ENCODE peak calls at places on chromosomes 1 and 21, in ten cellular contexts. V is activated T-cell treated with anti-CD3 and anti-CD28 coated beads for 1 hour; F is esophagus squamous epithelium; H is T-helper 17 cell; X is AG10803; P is T47D; Y is hippocampal formation; R is EL; M is stimulated activated CD4-positive, alpha-beta T cell treated with anti-CD3 and anti-CD28 coated beads, Interleukin-2, amount 100 ng/mL, for 48 hours; T is SW480. O is an unnamed sample.

GRCh38 chr1:21673277-21673780 is 4.2 kb upstream of the RAP1GAP start:
- DNase-seq in P (no peak), H (no peak), X (peak), F (no peak), R (peak), Y (no peak), M (no peak), T (no peak), V (no peak), O (no peak)

GRCh38 chr1:8077602-8078001 is 51.5 kb upstream of the ERRFI1 start:
- DNase-seq in H (no peak), M (no peak), P (no peak), R (no peak), V (no peak), Y (no peak), T (no peak), X (no peak), F (no peak), O (no peak)

GRCh38 chr1:78987042-78987441 is 19.5 kb downstream of the ADGRL4 start:
- DNase-seq in T (no peak), Y (no peak), V (no peak), F (no peak), H (no peak), X (no peak), R (no peak), M (no peak), P (no peak), O (no peak)

GRCh38 chr1:224499204-224499603 is 64.6 kb upstream of the WDR26 start:
- DNase-seq in R (peak), Y (no peak), P (no peak), X (no peak), H (no peak), T (no peak), M (no peak), V (no peak), F (no peak), O (no peak)

GRCh38 chr21:16162953-16163352 is 433.2 kb downstream of the USP25 start:
- DNase-seq in X (no peak), H (no peak), M (no peak), V (no peak), P (no peak), T (peak), R (no peak), F (no peak), Y (no peak), O (no peak)

GRCh38 chr1:153742411-153743142 is 14.7 kb downstream of the INTS3 start:
- DNase-seq in Y (no peak), F (no peak), T (peak), V (no peak), X (peak), R (no peak), H (no peak), M (no peak), P (no peak), O (no peak)

GRCh38 chr1:64864018-64864945 is 102.1 kb downstream of the JAK1 start:
- DNase-seq in X (no peak), T (no peak), Y (no peak), R (no peak), H (no peak), F (peak), P (no peak), V (peak), M (peak), O (peak)

GRCh38 chr21:34510148-34511142 is 1.6 kb downstream of the KCNE1 start:
- DNase-seq in M (peak), V (no peak), T (peak), R (peak), X (peak), Y (no peak), F (no peak), P (peak), H (no peak), O (peak)

GRCh38 chr1:183200451-183200850 is 14.4 kb downstream of the LAMC2 start:
- DNase-seq in Y (no peak), T (no peak), V (no peak), H (no peak), P (no peak), X (no peak), R (no peak), F (no peak), M (no peak), O (no peak)

GRCh38 chr1:33394716-33395115 is 36.2 kb downstream of the PHC2 start:
- DNase-seq in H (no peak), R (no peak), M (no peak), F (no peak), T (no peak), X (peak), V (no peak), P (no peak), Y (no peak), O (no peak)

GRCh38 chr1:26281971-26282693 is 2.2 kb downstream of the SH3BGRL3 start:
- DNase-seq in M (no peak), F (no peak), P (no peak), H (no peak), X (no peak), Y (no peak), T (no peak), V (no peak), R (no peak), O (no peak)

GRCh38 chr1:211514030-211514754 is 22.2 kb upstream of the RD3 start:
- DNase-seq in T (peak), R (peak), H (peak), Y (peak), V (peak), X (peak), P (peak), M (peak), F (peak), O (peak)

GRCh38 chr1:83065952-83066727 is 932.8 kb downstream of the TTLL7 start:
- DNase-seq in F (no peak), T (no peak), R (no peak), Y (no peak), V (no peak), H (no peak), M (no peak), P (no peak), X (no peak), O (no peak)

GRCh38 chr1:246091477-246091876 is 415.6 kb downstream of the SMYD3 start:
- DNase-seq in H (no peak), Y (no peak), P (no peak), T (no peak), M (no peak), R (no peak), X (peak), F (no peak), V (no peak), O (no peak)

GRCh38 chr1:93993731-93994130 is 84.5 kb upstream of the GCLM start:
- DNase-seq in V (no peak), F (no peak), R (peak), X (peak), Y (no peak), T (peak), P (no peak), H (no peak), M (no peak), O (no peak)

GRCh38 chr1:19229229-19229628 is 19.2 kb upstream of the UBR4 start:
- DNase-seq in T (no peak), X (no peak), M (no peak), R (no peak), Y (no peak), H (no peak), F (no peak), P (no peak), V (no peak), O (no peak)

GRCh38 chr1:159211331-159212136 is 6.9 kb downstream of the ACKR1 start:
- DNase-seq in M (peak), T (peak), V (peak), P (no peak), F (no peak), H (no peak), R (peak), X (no peak), Y (peak), O (no peak)

GRCh38 chr1:44810101-44810761 is 1.9 kb downstream of the BTBD19 start:
- DNase-seq in P (peak), T (no peak), F (no peak), M (no peak), R (peak), V (no peak), X (peak), Y (no peak), H (peak), O (no peak)

GRCh38 chr1:109399326-109399957 is 1.7 kb upstream of the SORT1 start:
- DNase-seq in M (peak), Y (peak), T (peak), R (peak), H (no peak), V (no peak), P (no peak), F (no peak), X (peak), O (peak)

GRCh38 chr1:29677028-29678024 is 441.0 kb downstream of the PTPRU start:
- DNase-seq in X (peak), M (no peak), F (no peak), P (no peak), H (no peak), Y (no peak), V (no peak), R (no peak), T (no peak), O (no peak)

GRCh38 chr1:78355646-78356045 is 135.1 kb upstream of the PTGFR start:
- DNase-seq in T (no peak), P (no peak), R (no peak), Y (no peak), F (no peak), X (peak), H (no peak), M (no peak), V (no peak), O (no peak)